ENCODE peak calls at places on chromosome 9, in nine cellular contexts. K, A, I, C, Q, M, Y, B and H are unnamed samples.

GRCh38 chr9:104503963-104504362 is at the start of gene OR13F1:
- DNase-seq in I (no peak), Y (no peak), B (no peak), Q (no peak), M (no peak), C (no peak), A (no peak), K (no peak), H (no peak)

GRCh38 chr9:71249729-71250317 is 128.4 kb upstream of the TRPM3 start:
- DNase-seq in I (peak), B (peak), K (no peak), A (no peak), Q (peak), C (peak), M (peak), Y (peak), H (no peak)

GRCh38 chr9:92970467-92970923 is 23.2 kb downstream of the FGD3 start:
- DNase-seq in Y (no peak), Q (no peak), I (no peak), K (peak), M (peak), C (peak), A (no peak), B (peak), H (no peak)

GRCh38 chr9:110256142-110256391 is 240 bp downstream of the TXN start:
- DNase-seq in C (no peak), M (no peak), B (peak), K (no peak), Q (no peak), Y (no peak), A (no peak), I (no peak), H (no peak)

GRCh38 chr9:126564128-126564527 is 49.6 kb upstream of the LMX1B start:
- DNase-seq in M (no peak), B (no peak), Q (no peak), I (no peak), K (no peak), A (no peak), C (no peak), Y (no peak), H (no peak)

GRCh38 chr9:127163409-127163808 is 41.0 kb upstream of the ANGPTL2 start:
- DNase-seq in B (peak), C (peak), M (peak), I (no peak), A (no peak), K (no peak), Y (no peak), Q (peak), H (no peak)

GRCh38 chr9:95991326-95991725 is 115.8 kb downstream of the ERCC6L2 start:
- DNase-seq in M (no peak), Y (no peak), I (no peak), B (no peak), C (no peak), Q (peak), A (no peak), K (no peak), H (no peak)

GRCh38 chr9:94909250-94909894 is 182.9 kb downstream of the AOPEP start:
- DNase-seq in A (no peak), Y (no peak), M (no peak), K (no peak), I (no peak), C (no peak), Q (no peak), B (no peak), H (no peak)

GRCh38 chr9:26132913-26133312 is 454.7 kb upstream of the TUSC1 start:
- DNase-seq in B (no peak), A (no peak), K (no peak), M (no peak), Q (no peak), C (no peak), I (no peak), Y (no peak), H (no peak)

GRCh38 chr9:123102380-123103113 is 69.1 kb downstream of the GPR21 start:
- DNase-seq in C (peak), A (no peak), I (no peak), Q (peak), M (no peak), B (peak), K (no peak), Y (no peak), H (no peak)
- TF ChIP-seq CTCF in C (peak), A (no peak), I (no peak), Q (peak), M (no peak), B (peak), K (no peak), Y (peak), H (peak)

GRCh38 chr9:35374436-35374835 is 115.5 kb upstream of the RUSC2 start:
- DNase-seq in Y (no peak), M (no peak), A (no peak), K (no peak), B (no peak), C (no peak), Q (no peak), I (no peak), H (no peak)

GRCh38 chr9:35367451-35367850 is 122.5 kb upstream of the RUSC2 start:
- DNase-seq in A (no peak), K (no peak), B (peak), M (peak), Y (no peak), C (peak), I (no peak), Q (peak), H (no peak)

GRCh38 chr9:35366627-35367026 is 123.3 kb upstream of the RUSC2 start:
- DNase-seq in M (no peak), K (no peak), C (no peak), Y (no peak), Q (no peak), B (no peak), A (no peak), I (no peak), H (no peak)

GRCh38 chr9:35374910-35375309 is 115.0 kb upstream of the RUSC2 start:
- DNase-seq in M (no peak), Y (no peak), K (no peak), B (no peak), I (no peak), A (no peak), Q (no peak), C (no peak), H (no peak)

GRCh38 chr9:35370241-35370640 is 119.7 kb upstream of the RUSC2 start:
- DNase-seq in K (no peak), M (no peak), A (no peak), C (no peak), Y (no peak), B (no peak), Q (no peak), I (no peak), H (no peak)
- TF ChIP-seq CTCF in K (no peak), M (no peak), A (no peak), C (no peak), Y (no peak), B (no peak), Q (no peak), I (no peak), H (no peak)

DNA sequence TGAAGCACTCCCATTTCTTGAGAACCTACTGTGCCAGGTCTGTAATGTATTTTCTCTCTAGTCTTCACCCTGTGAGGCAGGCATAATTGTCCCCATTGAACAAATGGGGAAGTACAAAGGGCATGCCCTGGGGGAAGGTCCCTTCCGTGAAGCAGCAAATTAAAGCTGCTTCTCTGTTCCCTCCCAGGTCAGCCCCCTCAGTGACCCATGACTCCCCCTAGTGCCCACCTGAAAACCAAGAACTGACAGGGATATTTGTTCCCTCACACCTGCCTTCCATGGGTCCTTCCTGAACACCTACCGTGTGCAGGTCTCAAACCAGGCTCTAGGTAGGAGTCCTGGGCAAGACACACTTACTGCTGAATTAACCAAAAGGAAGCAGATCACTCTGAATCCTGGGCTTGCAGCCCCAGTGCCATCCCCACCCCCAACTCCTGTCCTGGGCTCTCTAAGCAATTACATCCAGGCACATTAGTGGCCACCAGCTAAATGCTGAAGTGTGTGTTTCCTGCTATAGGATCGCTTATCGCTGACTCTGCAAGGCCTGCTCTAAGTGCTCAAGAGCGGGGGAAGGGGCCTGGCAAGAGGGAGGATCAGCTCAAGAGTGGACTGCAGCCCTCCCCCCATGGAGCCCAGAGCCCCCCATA is 254.8 kb downstream of the CDK5RAP2 start:
- DNase-seq in Q (no peak), Y (no peak), C (no peak), M (no peak), A (no peak), K (no peak), B (no peak), I (no peak), H (no peak)
- TF ChIP-seq CTCF in Q (no peak), Y (no peak), C (no peak), M (no peak), A (no peak), K (no peak), B (no peak), I (peak), H (no peak)

DNA sequence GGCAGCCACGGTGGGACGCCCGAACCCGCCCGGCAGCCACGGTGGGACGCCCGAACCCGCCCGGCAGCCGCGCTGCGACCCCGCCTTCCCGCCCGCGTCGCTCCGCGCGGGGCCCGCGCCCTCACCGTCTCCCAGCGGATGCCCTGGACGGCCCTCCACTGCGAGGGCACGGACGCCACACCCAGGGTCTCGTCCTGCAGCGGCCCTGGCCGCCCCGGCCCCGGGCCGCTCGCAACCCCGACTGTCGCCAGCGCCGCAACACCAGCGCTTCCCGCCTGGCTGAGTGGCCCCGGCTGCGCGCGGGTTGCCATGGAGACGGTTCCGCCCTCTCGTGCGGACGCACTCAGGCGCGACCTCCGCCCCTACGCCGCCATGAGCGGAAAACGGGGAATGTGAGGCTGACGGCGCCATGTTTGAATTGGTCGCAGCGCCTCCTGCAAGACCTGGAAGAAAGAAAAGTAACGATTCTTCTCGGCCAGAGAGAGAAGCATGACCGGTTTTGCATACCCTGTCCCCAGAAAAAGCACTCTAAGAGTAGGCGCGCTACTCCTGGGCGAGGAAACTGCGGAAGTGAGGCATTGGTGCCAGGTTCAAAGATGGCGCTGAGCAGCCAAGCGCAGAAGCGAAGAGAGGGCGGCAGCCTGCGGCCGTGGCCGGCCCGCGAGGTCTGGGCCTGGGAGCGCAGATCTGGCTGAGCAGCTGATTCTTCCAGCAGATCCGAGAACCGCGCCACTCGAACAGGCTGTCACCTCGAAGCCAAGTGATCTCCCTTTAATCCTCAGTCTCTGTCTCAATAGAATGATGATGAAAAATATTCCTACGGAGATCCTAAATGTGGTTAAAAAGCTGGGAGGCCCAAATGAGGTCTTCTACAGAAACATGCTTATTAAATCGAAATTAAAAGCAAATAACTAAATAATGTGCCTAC is at the start of gene DYNC2I2:
- DNase-seq in M (peak), Q (peak), I (peak), Y (peak), C (peak), B (peak), A (peak), K (peak), H (peak)
- TF ChIP-seq CTCF in M (no peak), Q (no peak), I (no peak), Y (no peak), C (no peak), B (no peak), A (no peak), K (no peak), H (no peak)

GRCh38 chr9:102405218-102405867 is 589.8 kb upstream of the CYLC2 start:
- DNase-seq in M (no peak), K (no peak), C (no peak), B (peak), Y (no peak), I (no peak), Q (no peak), A (no peak), H (no peak)
- TF ChIP-seq CTCF in M (no peak), K (no peak), C (no peak), B (no peak), Y (no peak), I (no peak), Q (no peak), A (no peak), H (no peak)